ENCODE peak calls at places on chromosome 4, in four cellular contexts. One of them, this sample, is unnamed.

GRCh38 chr4:153152453-153153338 is 51.5 kb upstream of the TRIM2 start:
- DNase-seq in GM12865: peak; percentile 49
- DNase-seq in MM.1S: peak; percentile 31
- DNase-seq in cardiac fibroblast: peak; percentile 39
- DNase-seq in this sample: peak; percentile 34

GRCh38 chr4:37678624-37679023 is 7.6 kb downstream of the RELL1 start:
- DNase-seq in MM.1S: no peak
- DNase-seq in GM12865: no peak
- DNase-seq in cardiac fibroblast: no peak
- DNase-seq in this sample: no peak

GRCh38 chr4:98659741-98660507 is 1.5 kb upstream of the TSPAN5 start:
- DNase-seq in cardiac fibroblast: no peak
- DNase-seq in MM.1S: no peak
- DNase-seq in GM12865: no peak
- DNase-seq in this sample: peak; percentile 46

GRCh38 chr4:43146198-43146597 is 253.7 kb downstream of the GRXCR1 start:
- DNase-seq in GM12865: no peak
- DNase-seq in cardiac fibroblast: no peak
- DNase-seq in MM.1S: no peak
- DNase-seq in this sample: no peak

GRCh38 chr4:155442267-155443105 is 65.7 kb upstream of the MAP9 start:
- DNase-seq in MM.1S: peak; percentile 57
- DNase-seq in GM12865: peak; percentile 59
- DNase-seq in cardiac fibroblast: peak; percentile 79
- DNase-seq in this sample: peak; percentile 59

GRCh38 chr4:169660929-169661328 is 40.6 kb downstream of the CLCN3 start:
- DNase-seq in cardiac fibroblast: no peak
- DNase-seq in GM12865: no peak
- DNase-seq in MM.1S: no peak
- DNase-seq in this sample: no peak

GRCh38 chr4:25439913-25440477 is 62.9 kb downstream of the ANAPC4 start:
- DNase-seq in cardiac fibroblast: peak; percentile 84
- DNase-seq in GM12865: peak; percentile 74
- DNase-seq in MM.1S: peak; percentile 77
- DNase-seq in this sample: peak; percentile 67

GRCh38 chr4:62328526-62328925 is 1128.4 kb downstream of the ADGRL3 start:
- DNase-seq in cardiac fibroblast: no peak
- DNase-seq in GM12865: no peak
- DNase-seq in MM.1S: no peak
- DNase-seq in this sample: no peak

GRCh38 chr4:128006592-128006991 is 41.4 kb downstream of the ABHD18 start:
- DNase-seq in MM.1S: no peak
- DNase-seq in GM12865: no peak
- DNase-seq in cardiac fibroblast: peak; percentile 34
- DNase-seq in this sample: no peak

GRCh38 chr4:95095352-95095974 is 337.7 kb downstream of the BMPR1B start:
- DNase-seq in GM12865: no peak
- DNase-seq in MM.1S: peak; percentile 30
- DNase-seq in cardiac fibroblast: peak; percentile 76
- DNase-seq in this sample: peak; percentile 66

GRCh38 chr4:98143001-98143899 is at the start of gene STPG2:
- DNase-seq in cardiac fibroblast: peak; percentile 88
- DNase-seq in MM.1S: peak; percentile 96
- DNase-seq in GM12865: peak; percentile 97
- DNase-seq in this sample: peak; percentile 90

GRCh38 chr4:93983133-93983532 is 154.6 kb downstream of the ATOH1 start:
- DNase-seq in GM12865: peak; percentile 72
- DNase-seq in MM.1S: peak; percentile 91
- DNase-seq in cardiac fibroblast: no peak
- DNase-seq in this sample: no peak

GRCh38 chr4:96136056-96136455 is 296.2 kb downstream of the PDHA2 start:
- DNase-seq in GM12865: no peak
- DNase-seq in MM.1S: no peak
- DNase-seq in cardiac fibroblast: no peak
- DNase-seq in this sample: no peak

GRCh38 chr4:175776217-175776616 is 35.8 kb downstream of the GPM6A start:
- DNase-seq in MM.1S: no peak
- DNase-seq in GM12865: no peak
- DNase-seq in cardiac fibroblast: no peak
- DNase-seq in this sample: no peak

GRCh38 chr4:149897784-149898183 is 82.1 kb upstream of the IQCM start:
- DNase-seq in GM12865: peak; percentile 5
- DNase-seq in cardiac fibroblast: peak; percentile 41
- DNase-seq in MM.1S: peak; percentile 17
- DNase-seq in this sample: peak; percentile 20

GRCh38 chr4:112284166-112284565 is 1.5 kb downstream of the TIFA start:
- DNase-seq in MM.1S: no peak
- DNase-seq in cardiac fibroblast: no peak
- DNase-seq in GM12865: peak; percentile 65
- DNase-seq in this sample: peak; percentile 51

GRCh38 chr4:154593868-154594267 is 3.3 kb upstream of the FGA start:
- DNase-seq in GM12865: no peak
- DNase-seq in cardiac fibroblast: no peak
- DNase-seq in MM.1S: no peak
- DNase-seq in this sample: no peak

GRCh38 chr4:151227731-151228130 is 49.2 kb upstream of the PRSS48 start:
- DNase-seq in GM12865: peak; percentile 19
- DNase-seq in MM.1S: no peak
- DNase-seq in cardiac fibroblast: peak; percentile 98
- DNase-seq in this sample: peak; percentile 89

GRCh38 chr4:165505991-165506779 is 127.4 kb downstream of the CPE start:
- DNase-seq in GM12865: no peak
- DNase-seq in cardiac fibroblast: peak; percentile 79
- DNase-seq in MM.1S: no peak
- DNase-seq in this sample: peak; percentile 77

GRCh38 chr4:62135565-62136156 is 935.5 kb downstream of the ADGRL3 start:
- DNase-seq in GM12865: no peak
- DNase-seq in cardiac fibroblast: no peak
- DNase-seq in MM.1S: no peak
- DNase-seq in this sample: no peak

GRCh38 chr4:170804930-170805329 is 715.2 kb upstream of the AADAT start:
- DNase-seq in cardiac fibroblast: no peak
- DNase-seq in GM12865: no peak
- DNase-seq in MM.1S: no peak
- DNase-seq in this sample: no peak

GRCh38 chr4:147157860-147158701 is 212.4 kb upstream of the TTC29 start:
- DNase-seq in GM12865: no peak
- DNase-seq in cardiac fibroblast: peak; percentile 60
- DNase-seq in MM.1S: no peak
- DNase-seq in this sample: peak; percentile 12

GRCh38 chr4:141686146-141686775 is 49.9 kb downstream of the IL15 start:
- DNase-seq in GM12865: no peak
- DNase-seq in cardiac fibroblast: peak; percentile 71
- DNase-seq in MM.1S: no peak
- DNase-seq in this sample: peak; percentile 15

GRCh38 chr4:12844111-12844510 is 640.0 kb downstream of the RAB28 start:
- DNase-seq in cardiac fibroblast: no peak
- DNase-seq in GM12865: no peak
- DNase-seq in MM.1S: no peak
- DNase-seq in this sample: no peak

GRCh38 chr4:107863416-107863815 is 38.7 kb downstream of the SGMS2 start:
- DNase-seq in MM.1S: no peak
- DNase-seq in GM12865: no peak
- DNase-seq in cardiac fibroblast: no peak
- DNase-seq in this sample: no peak

GRCh38 chr4:25446611-25447010 is 69.5 kb downstream of the ANAPC4 start:
- DNase-seq in GM12865: no peak
- DNase-seq in cardiac fibroblast: no peak
- DNase-seq in MM.1S: no peak
- DNase-seq in this sample: no peak

GRCh38 chr4:1636490-1637211 is 47.5 kb downstream of the FAM53A start:
- DNase-seq in MM.1S: no peak
- DNase-seq in cardiac fibroblast: no peak
- DNase-seq in GM12865: no peak
- DNase-seq in this sample: no peak

GRCh38 chr4:171759274-171759673 is 53.9 kb upstream of the GALNTL6 start:
- DNase-seq in MM.1S: no peak
- DNase-seq in cardiac fibroblast: no peak
- DNase-seq in GM12865: no peak
- DNase-seq in this sample: no peak

GRCh38 chr4:77015390-77015789 is 60.4 kb downstream of the CCNI start:
- DNase-seq in MM.1S: no peak
- DNase-seq in GM12865: no peak
- DNase-seq in cardiac fibroblast: no peak
- DNase-seq in this sample: peak; percentile 88

GRCh38 chr4:127623755-127624087 is 9.0 kb upstream of the INTU start:
- DNase-seq in MM.1S: no peak
- DNase-seq in cardiac fibroblast: peak; percentile 34
- DNase-seq in GM12865: no peak
- DNase-seq in this sample: peak; percentile 11

GRCh38 chr4:72111863-72112262 is 80.1 kb downstream of the NPFFR2 start:
- DNase-seq in GM12865: no peak
- DNase-seq in cardiac fibroblast: no peak
- DNase-seq in MM.1S: no peak
- DNase-seq in this sample: no peak

DNA sequence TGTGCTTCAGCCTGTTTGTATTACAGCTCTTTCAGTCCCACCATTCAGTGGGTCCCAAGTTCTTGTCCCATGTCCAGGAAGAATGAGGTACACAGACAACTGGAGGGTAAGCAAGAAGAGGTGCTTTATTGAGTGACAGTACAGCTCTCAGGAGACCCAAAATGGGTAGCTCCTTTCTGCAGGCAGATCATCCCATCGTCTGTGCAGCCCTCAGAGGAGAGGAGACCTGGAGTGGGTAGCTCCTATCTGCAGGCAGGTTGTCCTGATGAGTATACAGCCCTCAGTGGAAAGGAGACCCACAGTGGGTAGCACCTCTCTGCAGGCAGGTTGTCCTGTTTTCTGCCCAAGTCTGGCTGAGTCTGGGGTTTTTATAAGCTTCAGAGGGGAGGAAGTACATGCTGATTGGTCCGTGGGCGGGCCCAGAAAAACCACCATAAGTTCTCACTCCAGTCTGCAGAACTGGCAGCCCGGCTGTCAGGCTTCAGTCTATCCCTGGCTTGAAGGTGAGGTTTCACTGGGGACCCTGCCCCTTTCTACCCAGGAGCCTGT is 18.0 kb downstream of the GRK4 start:
- DNase-seq in cardiac fibroblast: no peak
- DNase-seq in MM.1S: no peak
- DNase-seq in GM12865: peak; percentile 24
- DNase-seq in this sample: no peak
- TF ChIP-seq CTCF in cardiac fibroblast: no peak
- TF ChIP-seq CTCF in MM.1S: no peak
- TF ChIP-seq CTCF in GM12865: no peak
- TF ChIP-seq CTCF in this sample: no peak

GRCh38 chr4:477686-478085 is 21.3 kb downstream of the ZNF721 start:
- DNase-seq in MM.1S: no peak
- DNase-seq in cardiac fibroblast: no peak
- DNase-seq in GM12865: peak; percentile 13
- DNase-seq in this sample: no peak
- H3K4me3 ChIP-seq in MM.1S: no peak overlapping the region
- H3K4me3 ChIP-seq in cardiac fibroblast: no peak overlapping the region
- H3K4me3 ChIP-seq in GM12865: no peak overlapping the region
- H3K4me3 ChIP-seq in this sample: no peak overlapping the region

DNA sequence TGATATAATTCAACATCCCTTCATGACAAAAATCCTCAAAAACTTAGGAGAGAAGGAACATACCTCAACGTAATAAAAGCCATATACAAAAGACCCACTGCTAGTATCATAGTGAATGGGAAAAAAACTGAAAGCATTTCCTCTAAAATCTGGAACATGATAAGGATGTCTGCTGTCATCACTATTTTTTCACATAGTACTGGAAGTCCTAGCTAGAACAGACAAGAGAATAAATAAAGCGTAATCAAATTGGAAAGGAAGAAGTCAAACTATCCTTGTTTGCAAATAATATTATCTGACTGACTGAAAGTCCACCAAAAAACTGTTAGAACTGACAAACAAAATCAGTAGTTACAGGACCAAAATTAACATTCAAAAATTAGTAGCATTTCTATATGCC is 985.4 kb upstream of the AGA start:
- DNase-seq in cardiac fibroblast: no peak
- DNase-seq in MM.1S: no peak
- DNase-seq in GM12865: no peak
- DNase-seq in this sample: no peak
- TF ChIP-seq CTCF in cardiac fibroblast: no peak
- TF ChIP-seq CTCF in MM.1S: no peak
- TF ChIP-seq CTCF in GM12865: no peak
- TF ChIP-seq CTCF in this sample: no peak

GRCh38 chr4:53196872-53197759 is 168.7 kb downstream of the SCFD2 start:
- DNase-seq in GM12865: peak; percentile 82
- DNase-seq in cardiac fibroblast: peak; percentile 95
- DNase-seq in MM.1S: peak; percentile 71
- DNase-seq in this sample: peak; percentile 91
- H3K4me3 ChIP-seq in GM12865: no peak overlapping the region
- H3K4me3 ChIP-seq in cardiac fibroblast: no peak overlapping the region
- H3K4me3 ChIP-seq in MM.1S: no peak overlapping the region
- H3K4me3 ChIP-seq in this sample: peak overlapping the region; percentile 47

GRCh38 chr4:74039065-74039763 is 725 bp upstream of the CXCL3 start:
- DNase-seq in cardiac fibroblast: peak; percentile 36
- DNase-seq in GM12865: no peak
- DNase-seq in MM.1S: no peak
- DNase-seq in this sample: peak; percentile 17

GRCh38 chr4:74033721-74034120 is 4.8 kb downstream of the CXCL3 start:
- DNase-seq in MM.1S: no peak
- DNase-seq in GM12865: no peak
- DNase-seq in cardiac fibroblast: peak; percentile 43
- DNase-seq in this sample: peak; percentile 25

GRCh38 chr4:74038161-74039064 is at the start of gene CXCL3:
- DNase-seq in GM12865: peak; percentile 33
- DNase-seq in MM.1S: no peak
- DNase-seq in cardiac fibroblast: peak; percentile 78
- DNase-seq in this sample: peak; percentile 53

GRCh38 chr4:74041418-74041817 is 2.9 kb upstream of the CXCL3 start:
- DNase-seq in cardiac fibroblast: no peak
- DNase-seq in MM.1S: no peak
- DNase-seq in GM12865: no peak
- DNase-seq in this sample: no peak

GRCh38 chr4:74037076-74037475 is 1.4 kb downstream of the CXCL3 start:
- DNase-seq in MM.1S: no peak
- DNase-seq in GM12865: no peak
- DNase-seq in cardiac fibroblast: no peak
- DNase-seq in this sample: no peak
- TF ChIP-seq CTCF in MM.1S: no peak
- TF ChIP-seq CTCF in GM12865: no peak
- TF ChIP-seq CTCF in cardiac fibroblast: no peak
- TF ChIP-seq CTCF in this sample: no peak